ENCODE peak calls at places on chromosomes 11 and 22, in nine cellular contexts. One of them, this sample, is unnamed.

GRCh38 chr11:84558085-84558905 is 1068.8 kb downstream of the DLG2 start:
- DNase-seq in HFF-Myc: peak
- DNase-seq in MM.1S: peak
- DNase-seq in PC-3: peak
- DNase-seq in sigmoid colon: no peak
- DNase-seq in fibroblast of mammary gland: peak
- DNase-seq in brain microvascular endothelial cell: peak
- DNase-seq in OCI-LY7: peak
- DNase-seq in kidney epithelial cell: peak
- DNase-seq in this sample: no peak

GRCh38 chr11:114290503-114291239 is 5.5 kb upstream of the NNMT start:
- DNase-seq in HFF-Myc: no peak
- DNase-seq in MM.1S: no peak
- DNase-seq in PC-3: no peak
- DNase-seq in sigmoid colon: no peak
- DNase-seq in fibroblast of mammary gland: no peak
- DNase-seq in brain microvascular endothelial cell: no peak
- DNase-seq in OCI-LY7: no peak
- DNase-seq in kidney epithelial cell: no peak
- DNase-seq in this sample: no peak

GRCh38 chr11:134261626-134262488 is 8.5 kb downstream of the ACAD8 start:
- DNase-seq in HFF-Myc: no peak
- DNase-seq in MM.1S: peak
- DNase-seq in PC-3: peak
- DNase-seq in sigmoid colon: no peak
- DNase-seq in fibroblast of mammary gland: peak
- DNase-seq in brain microvascular endothelial cell: no peak
- DNase-seq in OCI-LY7: peak
- DNase-seq in kidney epithelial cell: no peak
- DNase-seq in this sample: no peak

GRCh38 chr11:69808708-69809107 is 10.5 kb downstream of the FGF3 start:
- DNase-seq in HFF-Myc: peak
- DNase-seq in MM.1S: no peak
- DNase-seq in PC-3: no peak
- DNase-seq in sigmoid colon: no peak
- DNase-seq in fibroblast of mammary gland: peak
- DNase-seq in brain microvascular endothelial cell: peak
- DNase-seq in OCI-LY7: no peak
- DNase-seq in kidney epithelial cell: no peak
- DNase-seq in this sample: no peak

GRCh38 chr11:1140642-1141490 is 16.9 kb upstream of the MUC5AC start:
- DNase-seq in HFF-Myc: no peak
- DNase-seq in MM.1S: no peak
- DNase-seq in PC-3: no peak
- DNase-seq in sigmoid colon: peak
- DNase-seq in fibroblast of mammary gland: no peak
- DNase-seq in brain microvascular endothelial cell: no peak
- DNase-seq in OCI-LY7: no peak
- DNase-seq in kidney epithelial cell: no peak
- DNase-seq in this sample: no peak

GRCh38 chr11:62552931-62553838 is 6.6 kb upstream of the AHNAK start:
- DNase-seq in HFF-Myc: peak
- DNase-seq in MM.1S: no peak
- DNase-seq in PC-3: peak
- DNase-seq in sigmoid colon: peak
- DNase-seq in fibroblast of mammary gland: peak
- DNase-seq in brain microvascular endothelial cell: peak
- DNase-seq in OCI-LY7: no peak
- DNase-seq in kidney epithelial cell: peak
- DNase-seq in this sample: no peak

GRCh38 chr22:32725369-32725988 is 76.0 kb upstream of the TIMP3 start:
- DNase-seq in HFF-Myc: no peak
- DNase-seq in MM.1S: no peak
- DNase-seq in PC-3: no peak
- DNase-seq in sigmoid colon: no peak
- DNase-seq in fibroblast of mammary gland: peak
- DNase-seq in brain microvascular endothelial cell: no peak
- DNase-seq in OCI-LY7: no peak
- DNase-seq in kidney epithelial cell: no peak
- DNase-seq in this sample: no peak

GRCh38 chr11:94864646-94865045 is 96.5 kb downstream of the AMOTL1 start:
- DNase-seq in HFF-Myc: no peak
- DNase-seq in MM.1S: no peak
- DNase-seq in PC-3: no peak
- DNase-seq in sigmoid colon: no peak
- DNase-seq in fibroblast of mammary gland: no peak
- DNase-seq in brain microvascular endothelial cell: no peak
- DNase-seq in OCI-LY7: no peak
- DNase-seq in kidney epithelial cell: no peak
- DNase-seq in this sample: no peak

GRCh38 chr11:125075242-125075625 is 12.1 kb downstream of the SLC37A2 start:
- DNase-seq in HFF-Myc: no peak
- DNase-seq in MM.1S: no peak
- DNase-seq in PC-3: no peak
- DNase-seq in sigmoid colon: no peak
- DNase-seq in fibroblast of mammary gland: no peak
- DNase-seq in brain microvascular endothelial cell: no peak
- DNase-seq in OCI-LY7: no peak
- DNase-seq in kidney epithelial cell: no peak
- DNase-seq in this sample: no peak

GRCh38 chr11:99739464-99740089 is 718.8 kb downstream of the CNTN5 start:
- DNase-seq in HFF-Myc: no peak
- DNase-seq in MM.1S: peak
- DNase-seq in PC-3: peak
- DNase-seq in sigmoid colon: no peak
- DNase-seq in fibroblast of mammary gland: peak
- DNase-seq in brain microvascular endothelial cell: peak
- DNase-seq in OCI-LY7: peak
- DNase-seq in kidney epithelial cell: peak
- DNase-seq in this sample: no peak

GRCh38 chr11:43712676-43713075 is 32.1 kb downstream of the HSD17B12 start:
- DNase-seq in HFF-Myc: no peak
- DNase-seq in MM.1S: no peak
- DNase-seq in PC-3: peak
- DNase-seq in sigmoid colon: no peak
- DNase-seq in fibroblast of mammary gland: peak
- DNase-seq in brain microvascular endothelial cell: no peak
- DNase-seq in OCI-LY7: no peak
- DNase-seq in kidney epithelial cell: no peak
- DNase-seq in this sample: no peak

GRCh38 chr11:111870887-111871692 is at the start of gene ALG9:
- DNase-seq in HFF-Myc: peak
- DNase-seq in MM.1S: peak
- DNase-seq in PC-3: peak
- DNase-seq in sigmoid colon: peak
- DNase-seq in fibroblast of mammary gland: peak
- DNase-seq in brain microvascular endothelial cell: peak
- DNase-seq in OCI-LY7: peak
- DNase-seq in kidney epithelial cell: no peak
- DNase-seq in this sample: peak
- TF ChIP-seq CTCF in HFF-Myc: peak
- TF ChIP-seq CTCF in MM.1S: peak
- TF ChIP-seq CTCF in PC-3: peak
- TF ChIP-seq CTCF in sigmoid colon: peak
- TF ChIP-seq CTCF in fibroblast of mammary gland: peak
- TF ChIP-seq CTCF in brain microvascular endothelial cell: peak
- TF ChIP-seq CTCF in OCI-LY7: peak
- TF ChIP-seq CTCF in kidney epithelial cell: peak
- TF ChIP-seq CTCF in this sample: no peak

DNA sequence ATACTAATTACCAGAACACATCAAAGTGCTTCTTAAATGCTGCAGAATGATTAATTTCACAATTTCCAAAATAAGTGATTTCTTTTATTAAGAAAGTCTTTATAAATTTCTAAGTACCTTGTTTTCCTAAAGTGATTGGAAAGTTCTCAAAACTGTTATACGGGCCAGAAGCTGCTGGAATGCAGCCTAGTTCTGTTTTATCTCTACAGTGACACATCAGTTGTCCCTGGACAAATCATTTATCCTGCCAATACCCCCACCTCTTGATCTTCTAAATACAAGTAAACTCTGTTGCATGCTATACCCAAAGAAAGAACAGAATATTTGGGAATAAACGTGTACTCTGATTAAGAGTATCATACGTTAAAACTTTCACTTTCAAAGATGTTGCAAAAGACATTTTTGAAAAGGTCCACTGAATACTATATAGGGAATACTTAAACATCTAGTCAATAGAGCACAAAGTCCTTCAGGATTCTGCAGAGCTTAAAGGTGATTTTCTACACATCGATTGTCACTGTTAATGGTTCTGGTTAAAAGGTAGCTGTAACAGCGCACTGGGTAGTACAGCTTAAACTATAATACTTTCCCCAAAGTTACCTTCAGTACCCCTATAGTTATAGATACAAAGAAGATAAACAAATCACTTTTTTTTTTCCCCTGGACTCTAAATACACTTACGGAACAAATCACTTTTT is 92.1 kb upstream of the APOA1 start:
- DNase-seq in HFF-Myc: no peak
- DNase-seq in MM.1S: no peak
- DNase-seq in PC-3: no peak
- DNase-seq in sigmoid colon: no peak
- DNase-seq in fibroblast of mammary gland: peak
- DNase-seq in brain microvascular endothelial cell: peak
- DNase-seq in OCI-LY7: no peak
- DNase-seq in kidney epithelial cell: no peak
- DNase-seq in this sample: no peak
- H3K4me3 ChIP-seq in HFF-Myc: no peak
- H3K4me3 ChIP-seq in MM.1S: peak
- H3K4me3 ChIP-seq in PC-3: no peak
- H3K4me3 ChIP-seq in sigmoid colon: peak
- H3K4me3 ChIP-seq in fibroblast of mammary gland: peak
- H3K4me3 ChIP-seq in brain microvascular endothelial cell: no peak
- H3K4me3 ChIP-seq in OCI-LY7: peak
- H3K4me3 ChIP-seq in kidney epithelial cell: no peak
- H3K4me3 ChIP-seq in this sample: no peak

DNA sequence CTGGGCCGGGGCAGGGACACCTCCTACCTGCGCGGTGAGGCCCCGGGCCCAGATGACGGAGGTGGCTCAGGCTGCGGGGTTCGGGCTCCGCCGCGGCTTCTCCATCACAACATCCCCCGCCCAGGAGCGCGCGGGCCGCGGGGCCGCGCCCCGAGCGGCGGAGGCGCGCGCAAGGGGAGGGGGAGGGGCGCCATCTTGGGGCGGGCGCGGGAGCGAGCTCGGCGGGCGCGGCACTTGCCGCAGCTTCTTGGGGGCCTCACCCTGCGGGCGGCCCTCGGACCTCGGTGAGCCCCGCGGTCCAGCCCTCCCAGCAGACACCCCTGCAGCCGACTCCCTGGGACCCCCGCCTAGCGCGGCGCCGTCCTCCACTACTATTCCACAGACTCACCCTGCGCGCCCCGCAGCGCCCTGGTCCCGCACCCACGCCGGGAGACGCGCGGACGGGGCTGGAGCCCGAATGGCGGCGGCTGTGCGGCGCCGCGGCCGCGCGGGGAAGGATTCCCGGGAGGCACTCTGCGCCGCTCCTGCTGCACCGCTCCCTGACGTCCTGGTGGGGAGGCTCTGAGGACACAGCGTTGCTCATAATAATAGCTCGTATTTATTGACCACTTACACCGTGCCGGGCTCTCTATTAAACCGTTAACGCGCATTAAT is at the start of gene APBB1:
- DNase-seq in HFF-Myc: no peak
- DNase-seq in MM.1S: peak
- DNase-seq in PC-3: peak
- DNase-seq in sigmoid colon: peak
- DNase-seq in fibroblast of mammary gland: peak
- DNase-seq in brain microvascular endothelial cell: peak
- DNase-seq in OCI-LY7: peak
- DNase-seq in kidney epithelial cell: no peak
- DNase-seq in this sample: peak
- TF ChIP-seq CTCF in HFF-Myc: no peak
- TF ChIP-seq CTCF in MM.1S: peak
- TF ChIP-seq CTCF in PC-3: peak
- TF ChIP-seq CTCF in sigmoid colon: peak
- TF ChIP-seq CTCF in fibroblast of mammary gland: no peak
- TF ChIP-seq CTCF in brain microvascular endothelial cell: peak
- TF ChIP-seq CTCF in OCI-LY7: no peak
- TF ChIP-seq CTCF in kidney epithelial cell: peak
- TF ChIP-seq CTCF in this sample: no peak

GRCh38 chr11:103897156-103897555 is 139.3 kb upstream of the DDI1 start:
- DNase-seq in HFF-Myc: no peak
- DNase-seq in MM.1S: peak
- DNase-seq in PC-3: no peak
- DNase-seq in sigmoid colon: no peak
- DNase-seq in fibroblast of mammary gland: no peak
- DNase-seq in brain microvascular endothelial cell: no peak
- DNase-seq in OCI-LY7: no peak
- DNase-seq in kidney epithelial cell: no peak
- DNase-seq in this sample: no peak

GRCh38 chr11:103901656-103902055 is 134.8 kb upstream of the DDI1 start:
- DNase-seq in HFF-Myc: no peak
- DNase-seq in MM.1S: no peak
- DNase-seq in PC-3: no peak
- DNase-seq in sigmoid colon: no peak
- DNase-seq in fibroblast of mammary gland: no peak
- DNase-seq in brain microvascular endothelial cell: no peak
- DNase-seq in OCI-LY7: no peak
- DNase-seq in kidney epithelial cell: no peak
- DNase-seq in this sample: no peak

GRCh38 chr11:103894673-103895072 is 141.8 kb upstream of the DDI1 start:
- DNase-seq in HFF-Myc: no peak
- DNase-seq in MM.1S: no peak
- DNase-seq in PC-3: no peak
- DNase-seq in sigmoid colon: no peak
- DNase-seq in fibroblast of mammary gland: no peak
- DNase-seq in brain microvascular endothelial cell: no peak
- DNase-seq in OCI-LY7: no peak
- DNase-seq in kidney epithelial cell: no peak
- DNase-seq in this sample: no peak

GRCh38 chr11:103898065-103898464 is 138.4 kb upstream of the DDI1 start:
- DNase-seq in HFF-Myc: no peak
- DNase-seq in MM.1S: peak
- DNase-seq in PC-3: no peak
- DNase-seq in sigmoid colon: no peak
- DNase-seq in fibroblast of mammary gland: no peak
- DNase-seq in brain microvascular endothelial cell: no peak
- DNase-seq in OCI-LY7: peak
- DNase-seq in kidney epithelial cell: no peak
- DNase-seq in this sample: no peak

DNA sequence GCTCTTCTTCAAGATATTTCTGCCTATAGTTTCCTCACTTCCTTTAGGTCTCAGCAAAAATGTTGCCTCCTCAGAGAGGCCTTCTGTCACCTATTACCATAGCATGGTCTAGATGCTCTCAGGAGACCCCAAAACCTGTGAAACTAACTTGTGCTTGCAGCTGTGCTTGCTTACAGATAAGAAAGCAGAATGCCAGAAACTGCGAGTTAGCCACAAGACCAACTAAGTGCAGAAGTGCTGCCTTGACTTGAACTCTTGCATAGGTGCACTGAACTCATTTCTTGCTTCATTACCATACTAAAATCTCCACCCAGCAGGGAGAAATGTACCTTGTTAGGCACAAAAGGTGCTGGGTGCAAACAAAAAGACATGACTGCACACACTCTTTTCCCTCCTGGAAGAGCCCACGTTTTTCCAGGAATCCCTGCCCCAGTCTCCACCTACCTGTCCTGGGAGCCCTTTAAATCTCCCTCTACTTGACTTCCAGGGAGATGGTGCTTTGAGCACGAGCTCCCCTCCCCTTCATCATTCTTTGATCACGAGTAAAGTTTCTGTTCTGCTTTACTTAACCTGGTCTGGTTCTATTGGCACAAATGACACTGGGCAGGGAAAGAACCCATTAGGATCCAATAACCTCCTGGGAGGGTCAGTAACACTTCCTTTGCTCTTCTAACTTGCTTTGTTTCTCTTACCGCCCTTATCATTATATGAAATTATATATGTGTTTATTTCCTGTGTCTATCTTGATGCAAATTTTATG is 137.7 kb upstream of the DDI1 start:
- DNase-seq in HFF-Myc: no peak
- DNase-seq in MM.1S: peak
- DNase-seq in PC-3: no peak
- DNase-seq in sigmoid colon: no peak
- DNase-seq in fibroblast of mammary gland: no peak
- DNase-seq in brain microvascular endothelial cell: no peak
- DNase-seq in OCI-LY7: peak
- DNase-seq in kidney epithelial cell: no peak
- DNase-seq in this sample: peak
- H3K4me3 ChIP-seq in HFF-Myc: no peak
- H3K4me3 ChIP-seq in MM.1S: peak
- H3K4me3 ChIP-seq in PC-3: no peak
- H3K4me3 ChIP-seq in sigmoid colon: no peak
- H3K4me3 ChIP-seq in fibroblast of mammary gland: no peak
- H3K4me3 ChIP-seq in brain microvascular endothelial cell: no peak
- H3K4me3 ChIP-seq in OCI-LY7: peak
- H3K4me3 ChIP-seq in kidney epithelial cell: no peak
- H3K4me3 ChIP-seq in this sample: peak